ENCODE peak calls at places on chromosomes 16 and 17, in six cellular contexts. One of them, this sample, is unnamed.

GRCh38 chr17:3976675-3977171 is 12.5 kb upstream of the ATP2A3 start:
- DNase-seq in AG04450: no peak
- DNase-seq in CD8-positive, alpha-beta T cell: no peak
- DNase-seq in HCT116: no peak
- DNase-seq in OCI-LY7: no peak
- DNase-seq in cardiac muscle cell: no peak
- DNase-seq in this sample: no peak

GRCh38 chr17:45666046-45666600 is 118.0 kb upstream of the CRHR1 start:
- DNase-seq in AG04450: no peak
- DNase-seq in CD8-positive, alpha-beta T cell: no peak
- DNase-seq in HCT116: no peak
- DNase-seq in OCI-LY7: no peak
- DNase-seq in cardiac muscle cell: no peak
- DNase-seq in this sample: no peak

GRCh38 chr17:56171186-56171959 is 18.1 kb downstream of the ANKFN1 start:
- DNase-seq in AG04450: no peak
- DNase-seq in CD8-positive, alpha-beta T cell: no peak
- DNase-seq in HCT116: no peak
- DNase-seq in OCI-LY7: no peak
- DNase-seq in cardiac muscle cell: no peak
- DNase-seq in this sample: peak

GRCh38 chr16:49342336-49343265 is 31.0 kb upstream of the C16orf78 start:
- DNase-seq in AG04450: no peak
- DNase-seq in CD8-positive, alpha-beta T cell: no peak
- DNase-seq in HCT116: no peak
- DNase-seq in OCI-LY7: no peak
- DNase-seq in cardiac muscle cell: no peak
- DNase-seq in this sample: no peak

GRCh38 chr17:53570731-53571130 is 252.0 kb upstream of the KIF2B start:
- DNase-seq in AG04450: no peak
- DNase-seq in CD8-positive, alpha-beta T cell: no peak
- DNase-seq in HCT116: no peak
- DNase-seq in OCI-LY7: no peak
- DNase-seq in cardiac muscle cell: peak
- DNase-seq in this sample: peak

GRCh38 chr17:64707077-64707591 is 45.0 kb upstream of the SMURF2 start:
- DNase-seq in AG04450: peak
- DNase-seq in CD8-positive, alpha-beta T cell: no peak
- DNase-seq in HCT116: peak
- DNase-seq in OCI-LY7: no peak
- DNase-seq in cardiac muscle cell: peak
- DNase-seq in this sample: peak

GRCh38 chr17:66422181-66422580 is 119.8 kb downstream of the PRKCA start:
- DNase-seq in AG04450: no peak
- DNase-seq in CD8-positive, alpha-beta T cell: no peak
- DNase-seq in HCT116: no peak
- DNase-seq in OCI-LY7: no peak
- DNase-seq in cardiac muscle cell: no peak
- DNase-seq in this sample: no peak

GRCh38 chr17:13594310-13594709 is 7.4 kb downstream of the HS3ST3A1 start:
- DNase-seq in AG04450: no peak
- DNase-seq in CD8-positive, alpha-beta T cell: no peak
- DNase-seq in HCT116: no peak
- DNase-seq in OCI-LY7: no peak
- DNase-seq in cardiac muscle cell: no peak
- DNase-seq in this sample: peak

GRCh38 chr16:89040861-89041570 is 52.6 kb upstream of the ACSF3 start:
- DNase-seq in AG04450: no peak
- DNase-seq in CD8-positive, alpha-beta T cell: no peak
- DNase-seq in HCT116: no peak
- DNase-seq in OCI-LY7: no peak
- DNase-seq in cardiac muscle cell: no peak
- DNase-seq in this sample: no peak

DNA sequence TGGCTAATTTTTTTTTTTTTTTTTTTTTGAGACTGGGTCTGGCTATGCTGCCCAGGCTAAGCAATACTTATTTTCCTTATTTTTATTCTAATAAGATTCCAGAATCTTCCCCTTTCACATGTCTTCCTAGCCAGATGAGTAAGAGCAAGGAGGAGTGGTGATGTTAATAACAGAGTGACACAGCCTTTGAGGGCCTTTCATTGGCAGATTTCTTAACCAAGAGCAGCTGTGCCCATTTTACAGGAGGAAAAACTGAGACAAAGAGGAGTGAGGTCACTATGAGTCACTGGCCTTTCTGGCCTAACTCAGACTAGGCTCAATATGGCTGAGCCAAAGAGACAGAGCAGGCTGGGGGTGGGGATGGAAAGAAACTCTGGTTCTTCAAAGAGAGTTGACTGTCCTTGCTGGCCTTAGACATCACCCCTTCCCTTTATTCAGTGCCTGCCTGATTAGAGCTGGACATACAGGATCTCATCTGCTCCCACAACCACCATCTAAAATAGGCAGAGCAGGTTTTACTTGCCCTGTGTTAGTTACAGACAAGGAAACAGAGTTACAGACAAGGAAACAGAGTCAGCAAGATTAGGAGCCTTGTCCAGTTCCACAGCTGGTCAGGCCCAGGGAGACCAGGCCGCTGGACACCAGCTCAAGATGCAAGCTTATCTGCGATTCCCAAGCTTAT is 50.0 kb upstream of the TOB1 start:
- DNase-seq in AG04450: no peak
- DNase-seq in CD8-positive, alpha-beta T cell: no peak
- DNase-seq in HCT116: no peak
- DNase-seq in OCI-LY7: no peak
- DNase-seq in cardiac muscle cell: no peak
- DNase-seq in this sample: no peak
- H3K27ac ChIP-seq in AG04450: no peak
- H3K27ac ChIP-seq in CD8-positive, alpha-beta T cell: no peak
- H3K27ac ChIP-seq in HCT116: no peak
- H3K27ac ChIP-seq in OCI-LY7: no peak
- H3K27ac ChIP-seq in cardiac muscle cell: no peak
- H3K27ac ChIP-seq in this sample: no peak

GRCh38 chr16:84827131-84827574 is 7.4 kb downstream of the CRISPLD2 start:
- DNase-seq in AG04450: no peak
- DNase-seq in CD8-positive, alpha-beta T cell: no peak
- DNase-seq in HCT116: no peak
- DNase-seq in OCI-LY7: no peak
- DNase-seq in cardiac muscle cell: peak
- DNase-seq in this sample: peak

GRCh38 chr16:84828322-84828721 is 8.5 kb downstream of the CRISPLD2 start:
- DNase-seq in AG04450: no peak
- DNase-seq in CD8-positive, alpha-beta T cell: no peak
- DNase-seq in HCT116: no peak
- DNase-seq in OCI-LY7: no peak
- DNase-seq in cardiac muscle cell: no peak
- DNase-seq in this sample: no peak

GRCh38 chr16:84827897-84828296 is 8.1 kb downstream of the CRISPLD2 start:
- DNase-seq in AG04450: no peak
- DNase-seq in CD8-positive, alpha-beta T cell: no peak
- DNase-seq in HCT116: no peak
- DNase-seq in OCI-LY7: no peak
- DNase-seq in cardiac muscle cell: no peak
- DNase-seq in this sample: no peak

GRCh38 chr16:84825896-84826557 is 6.2 kb downstream of the CRISPLD2 start:
- DNase-seq in AG04450: no peak
- DNase-seq in CD8-positive, alpha-beta T cell: no peak
- DNase-seq in HCT116: no peak
- DNase-seq in OCI-LY7: no peak
- DNase-seq in cardiac muscle cell: no peak
- DNase-seq in this sample: no peak

GRCh38 chr16:84826558-84826941 is 6.8 kb downstream of the CRISPLD2 start:
- DNase-seq in AG04450: no peak
- DNase-seq in CD8-positive, alpha-beta T cell: no peak
- DNase-seq in HCT116: no peak
- DNase-seq in OCI-LY7: no peak
- DNase-seq in cardiac muscle cell: peak
- DNase-seq in this sample: peak
- H3K27ac ChIP-seq in AG04450: peak
- H3K27ac ChIP-seq in CD8-positive, alpha-beta T cell: no peak
- H3K27ac ChIP-seq in HCT116: no peak
- H3K27ac ChIP-seq in OCI-LY7: no peak
- H3K27ac ChIP-seq in cardiac muscle cell: peak
- H3K27ac ChIP-seq in this sample: no peak

DNA sequence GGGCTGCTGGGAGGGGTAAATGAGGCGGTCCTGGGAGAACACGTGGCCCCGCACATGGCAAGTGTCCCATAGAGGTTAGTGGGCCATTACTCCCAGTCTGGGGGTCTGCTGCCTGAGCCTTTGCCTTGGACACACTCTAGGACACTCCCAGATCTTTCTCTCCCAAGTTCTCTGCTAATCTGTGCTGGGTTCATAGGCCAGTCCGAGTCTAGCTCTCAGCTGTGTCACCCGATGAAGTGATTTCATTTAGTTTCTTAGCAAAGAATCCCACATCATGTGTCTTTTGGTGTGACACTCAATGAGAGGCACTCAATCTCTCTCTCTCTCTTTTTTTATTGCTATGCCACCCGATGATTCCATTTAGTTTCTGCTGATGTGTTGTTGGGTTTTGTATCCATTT is 25.0 kb upstream of the MLKL start:
- DNase-seq in AG04450: no peak
- DNase-seq in CD8-positive, alpha-beta T cell: no peak
- DNase-seq in HCT116: no peak
- DNase-seq in OCI-LY7: no peak
- DNase-seq in cardiac muscle cell: no peak
- DNase-seq in this sample: no peak
- H3K27ac ChIP-seq in AG04450: no peak
- H3K27ac ChIP-seq in CD8-positive, alpha-beta T cell: no peak
- H3K27ac ChIP-seq in HCT116: no peak
- H3K27ac ChIP-seq in OCI-LY7: no peak
- H3K27ac ChIP-seq in cardiac muscle cell: no peak
- H3K27ac ChIP-seq in this sample: no peak

GRCh38 chr17:75506888-75507287 is 8.4 kb downstream of the CASKIN2 start:
- DNase-seq in AG04450: no peak
- DNase-seq in CD8-positive, alpha-beta T cell: no peak
- DNase-seq in HCT116: no peak
- DNase-seq in OCI-LY7: no peak
- DNase-seq in cardiac muscle cell: no peak
- DNase-seq in this sample: no peak
- H3K27ac ChIP-seq in AG04450: no peak
- H3K27ac ChIP-seq in CD8-positive, alpha-beta T cell: no peak
- H3K27ac ChIP-seq in HCT116: no peak
- H3K27ac ChIP-seq in OCI-LY7: no peak
- H3K27ac ChIP-seq in cardiac muscle cell: no peak
- H3K27ac ChIP-seq in this sample: no peak

GRCh38 chr16:567362-568256 is 804 bp downstream of the NHLRC4 start:
- DNase-seq in AG04450: no peak
- DNase-seq in CD8-positive, alpha-beta T cell: no peak
- DNase-seq in HCT116: no peak
- DNase-seq in OCI-LY7: no peak
- DNase-seq in cardiac muscle cell: no peak
- DNase-seq in this sample: no peak

GRCh38 chr16:565420-566330 is 1.1 kb upstream of the NHLRC4 start:
- DNase-seq in AG04450: no peak
- DNase-seq in CD8-positive, alpha-beta T cell: no peak
- DNase-seq in HCT116: no peak
- DNase-seq in OCI-LY7: no peak
- DNase-seq in cardiac muscle cell: peak
- DNase-seq in this sample: no peak

GRCh38 chr16:566475-567361 is at the start of gene NHLRC4:
- DNase-seq in AG04450: no peak
- DNase-seq in CD8-positive, alpha-beta T cell: peak
- DNase-seq in HCT116: no peak
- DNase-seq in OCI-LY7: peak
- DNase-seq in cardiac muscle cell: peak
- DNase-seq in this sample: peak

GRCh38 chr16:569445-570254 is at the start of gene PIGQ:
- DNase-seq in AG04450: no peak
- DNase-seq in CD8-positive, alpha-beta T cell: peak
- DNase-seq in HCT116: no peak
- DNase-seq in OCI-LY7: peak
- DNase-seq in cardiac muscle cell: peak
- DNase-seq in this sample: peak

GRCh38 chr16:568401-569258 is 1.1 kb upstream of the PIGQ start:
- DNase-seq in AG04450: no peak
- DNase-seq in CD8-positive, alpha-beta T cell: no peak
- DNase-seq in HCT116: no peak
- DNase-seq in OCI-LY7: no peak
- DNase-seq in cardiac muscle cell: no peak
- DNase-seq in this sample: no peak
- H3K27ac ChIP-seq in AG04450: no peak
- H3K27ac ChIP-seq in CD8-positive, alpha-beta T cell: peak
- H3K27ac ChIP-seq in HCT116: peak
- H3K27ac ChIP-seq in OCI-LY7: peak
- H3K27ac ChIP-seq in cardiac muscle cell: no peak
- H3K27ac ChIP-seq in this sample: no peak

DNA sequence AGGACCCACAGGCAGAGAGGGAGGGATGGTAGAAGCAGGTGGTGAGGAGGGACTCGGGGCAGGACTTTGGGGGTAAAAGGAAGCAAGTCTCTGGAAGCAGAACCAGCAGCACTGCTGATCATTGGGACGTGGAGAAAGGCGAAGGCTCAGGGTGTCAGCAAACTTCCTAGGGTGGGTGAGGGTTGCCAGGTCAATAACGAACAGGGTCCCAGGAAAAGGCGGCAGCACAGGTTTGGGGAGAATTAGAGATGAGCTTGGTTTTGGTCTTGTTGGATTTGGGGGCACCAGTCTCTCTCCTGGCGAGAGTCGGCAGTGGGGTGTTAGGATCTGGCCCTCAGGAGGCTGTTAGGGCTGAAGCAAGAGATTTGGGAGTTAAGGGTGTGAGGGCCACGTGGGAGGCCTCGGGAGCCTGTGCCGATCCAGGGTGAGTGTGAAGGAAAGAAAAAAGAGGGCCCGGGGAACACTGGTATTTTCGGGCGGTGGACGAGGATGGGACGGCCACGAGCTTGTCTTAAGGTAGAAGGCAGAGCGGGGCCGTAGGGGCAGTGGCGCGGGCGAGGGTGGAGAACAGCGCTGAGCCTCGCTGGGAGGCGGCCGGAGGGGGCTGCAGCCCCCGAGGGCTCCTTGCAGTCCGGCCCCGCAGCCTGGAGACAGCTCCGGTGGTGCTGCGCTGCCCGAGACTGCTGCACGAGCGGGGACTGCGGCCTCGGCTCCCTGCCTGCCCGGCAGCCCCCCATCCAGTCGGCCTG is 785 bp upstream of the ADORA2B start:
- DNase-seq in AG04450: no peak
- DNase-seq in CD8-positive, alpha-beta T cell: no peak
- DNase-seq in HCT116: no peak
- DNase-seq in OCI-LY7: no peak
- DNase-seq in cardiac muscle cell: no peak
- DNase-seq in this sample: peak
- H3K27ac ChIP-seq in AG04450: no peak
- H3K27ac ChIP-seq in CD8-positive, alpha-beta T cell: no peak
- H3K27ac ChIP-seq in HCT116: peak
- H3K27ac ChIP-seq in OCI-LY7: no peak
- H3K27ac ChIP-seq in cardiac muscle cell: no peak
- H3K27ac ChIP-seq in this sample: no peak

This sample was measured in mesenchymal stem cell.